ENCODE peak calls at places on chromosomes 1 and 21, in four cellular contexts. One of them, this sample, is unnamed.

GRCh38 chr1:11400567-11400966 is 78.4 kb upstream of the DISP3 start:
- DNase-seq in WTC11: no peak
- DNase-seq in HepG2: no peak
- DNase-seq in K562: no peak
- DNase-seq in this sample: no peak

GRCh38 chr1:4430406-4431404 is 223.7 kb upstream of the AJAP1 start:
- DNase-seq in K562: no peak
- DNase-seq in WTC11: no peak
- DNase-seq in HepG2: no peak
- DNase-seq in this sample: no peak

GRCh38 chr1:235266967-235267366 is 61.0 kb downstream of the ARID4B start:
- DNase-seq in K562: no peak
- DNase-seq in HepG2: no peak
- DNase-seq in WTC11: no peak
- DNase-seq in this sample: no peak

GRCh38 chr1:211648980-211649934 is 26.2 kb downstream of the NEK2 start:
- DNase-seq in K562: peak; percentile 65
- DNase-seq in WTC11: peak; percentile 47
- DNase-seq in HepG2: peak; percentile 68
- DNase-seq in this sample: peak; percentile 55

GRCh38 chr1:28955930-28956552 is 41.7 kb downstream of the EPB41 start:
- DNase-seq in HepG2: no peak
- DNase-seq in WTC11: no peak
- DNase-seq in K562: no peak
- DNase-seq in this sample: no peak

GRCh38 chr1:201508809-201509208 is 1.9 kb upstream of the CSRP1 start:
- DNase-seq in WTC11: no peak
- DNase-seq in K562: no peak
- DNase-seq in HepG2: no peak
- DNase-seq in this sample: no peak

GRCh38 chr1:54302549-54302948 is 102.6 kb downstream of the MRPL37 start:
- DNase-seq in HepG2: no peak
- DNase-seq in WTC11: no peak
- DNase-seq in K562: no peak
- DNase-seq in this sample: no peak

GRCh38 chr1:232705815-232706575 is 76.1 kb upstream of the SIPA1L2 start:
- DNase-seq in WTC11: no peak
- DNase-seq in K562: no peak
- DNase-seq in HepG2: no peak
- DNase-seq in this sample: no peak

GRCh38 chr1:46530311-46530710 is 21.1 kb downstream of the KNCN start:
- DNase-seq in WTC11: no peak
- DNase-seq in HepG2: no peak
- DNase-seq in K562: no peak
- DNase-seq in this sample: no peak

GRCh38 chr21:36700961-36701911 is 2.3 kb downstream of the SIM2 start:
- DNase-seq in HepG2: no peak
- DNase-seq in WTC11: peak; percentile 52
- DNase-seq in K562: peak; percentile 12
- DNase-seq in this sample: no peak

GRCh38 chr1:172135923-172136610 is 284.4 kb upstream of the C1orf105 start:
- DNase-seq in K562: no peak
- DNase-seq in WTC11: no peak
- DNase-seq in HepG2: no peak
- DNase-seq in this sample: no peak

GRCh38 chr1:59183918-59184317 is 113.0 kb upstream of the FGGY start:
- DNase-seq in K562: no peak
- DNase-seq in WTC11: no peak
- DNase-seq in HepG2: peak; percentile 60
- DNase-seq in this sample: no peak

GRCh38 chr1:210464519-210465039 is 135.9 kb downstream of the HHAT start:
- DNase-seq in WTC11: no peak
- DNase-seq in HepG2: no peak
- DNase-seq in K562: no peak
- DNase-seq in this sample: peak; percentile 5

GRCh38 chr1:44355582-44356305 is 687 bp upstream of the ERI3 start:
- DNase-seq in WTC11: no peak
- DNase-seq in HepG2: no peak
- DNase-seq in K562: no peak
- DNase-seq in this sample: no peak

GRCh38 chr1:153790996-153791855 is 16.0 kb downstream of the SLC27A3 start:
- DNase-seq in WTC11: no peak
- DNase-seq in K562: no peak
- DNase-seq in HepG2: no peak
- DNase-seq in this sample: no peak

GRCh38 chr1:79262745-79263258 is 256.3 kb upstream of the ADGRL4 start:
- DNase-seq in HepG2: no peak
- DNase-seq in WTC11: no peak
- DNase-seq in K562: no peak
- DNase-seq in this sample: no peak

GRCh38 chr1:170309389-170310013 is 163.7 kb downstream of the NTMT2 start:
- DNase-seq in K562: no peak
- DNase-seq in HepG2: no peak
- DNase-seq in WTC11: no peak
- DNase-seq in this sample: no peak
- TF ChIP-seq HMGXB4 in K562: no peak
- TF ChIP-seq HMGXB4 in HepG2: no peak
- TF ChIP-seq HMGXB4 in WTC11: no peak
- TF ChIP-seq HMGXB4 in this sample: no peak

GRCh38 chr1:74674278-74675048 is 871 bp upstream of the ERICH3 start:
- DNase-seq in HepG2: no peak
- DNase-seq in K562: no peak
- DNase-seq in WTC11: peak; percentile 17
- DNase-seq in this sample: no peak

DNA sequence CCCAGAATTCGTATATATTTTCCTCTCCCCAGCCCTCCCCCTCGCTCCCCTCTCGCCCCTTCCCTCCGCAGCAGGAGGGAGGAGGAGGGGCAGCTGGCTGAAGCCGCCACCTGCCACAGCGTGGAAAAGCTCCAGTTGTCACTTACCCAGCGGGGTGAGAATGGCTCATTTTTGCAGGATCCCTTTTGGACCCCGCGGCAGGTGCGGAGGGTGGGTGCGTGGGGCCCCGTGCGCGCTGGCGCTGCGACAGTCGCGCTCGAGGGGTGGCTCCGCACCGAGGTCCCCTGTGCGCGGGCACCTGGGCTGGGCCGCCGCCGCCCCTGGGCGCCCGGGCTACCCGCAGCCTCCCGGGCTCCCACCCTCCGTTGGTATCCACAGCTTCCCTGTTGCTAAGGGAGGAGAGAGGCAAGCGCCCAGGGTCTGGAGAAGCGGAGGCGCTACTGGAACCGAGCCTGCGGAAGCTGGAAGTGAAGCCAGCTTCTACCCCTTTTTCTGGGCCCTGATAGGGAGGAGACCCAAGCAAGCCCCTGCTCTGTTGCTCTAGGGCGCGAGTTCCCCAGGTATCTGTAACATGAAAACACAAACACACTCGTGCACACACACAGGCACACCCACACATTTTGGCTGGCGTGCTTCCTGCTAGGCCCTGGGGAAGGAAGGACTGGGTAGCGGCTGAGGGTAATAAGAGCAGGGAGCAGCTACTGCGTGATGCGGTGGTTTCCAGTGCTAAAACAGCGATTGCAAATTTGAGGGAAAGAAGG is at the start of gene ERICH3:
- DNase-seq in HepG2: no peak
- DNase-seq in WTC11: peak; percentile 39
- DNase-seq in K562: no peak
- DNase-seq in this sample: no peak
- TF ChIP-seq HMGXB4 in HepG2: no peak
- TF ChIP-seq HMGXB4 in WTC11: no peak
- TF ChIP-seq HMGXB4 in K562: no peak
- TF ChIP-seq HMGXB4 in this sample: no peak

DNA sequence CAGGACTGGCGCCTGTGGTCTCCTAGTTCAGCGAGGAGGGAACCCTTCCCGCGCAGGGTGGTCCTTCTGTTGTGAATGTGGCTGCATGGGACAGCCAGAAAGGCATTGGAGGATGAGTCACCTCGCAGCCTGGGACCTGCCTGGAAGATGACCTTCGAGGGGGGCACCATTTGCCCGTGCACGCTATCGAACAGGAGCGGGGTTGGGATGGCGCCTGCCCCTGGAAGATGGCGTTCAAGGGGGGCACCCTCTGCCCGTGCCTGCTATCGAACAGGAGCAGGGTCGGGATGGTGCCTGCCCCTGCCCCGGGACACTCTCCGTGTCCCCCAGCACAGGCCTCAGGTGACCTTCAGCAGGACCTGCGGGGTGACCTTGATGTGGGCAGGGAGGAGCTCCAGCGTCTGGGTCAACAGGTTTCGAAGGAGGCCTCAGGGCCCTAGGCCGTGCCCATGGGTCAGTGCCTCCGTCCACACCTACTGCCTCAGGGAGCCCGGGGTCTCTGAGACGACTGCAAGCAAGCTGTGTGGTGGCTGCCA is 1.7 kb upstream of the ACTRT2 start:
- DNase-seq in K562: no peak
- DNase-seq in HepG2: no peak
- DNase-seq in WTC11: no peak
- DNase-seq in this sample: no peak
- TF ChIP-seq HMGXB4 in K562: no peak
- TF ChIP-seq HMGXB4 in HepG2: no peak
- TF ChIP-seq HMGXB4 in WTC11: no peak
- TF ChIP-seq HMGXB4 in this sample: no peak

DNA sequence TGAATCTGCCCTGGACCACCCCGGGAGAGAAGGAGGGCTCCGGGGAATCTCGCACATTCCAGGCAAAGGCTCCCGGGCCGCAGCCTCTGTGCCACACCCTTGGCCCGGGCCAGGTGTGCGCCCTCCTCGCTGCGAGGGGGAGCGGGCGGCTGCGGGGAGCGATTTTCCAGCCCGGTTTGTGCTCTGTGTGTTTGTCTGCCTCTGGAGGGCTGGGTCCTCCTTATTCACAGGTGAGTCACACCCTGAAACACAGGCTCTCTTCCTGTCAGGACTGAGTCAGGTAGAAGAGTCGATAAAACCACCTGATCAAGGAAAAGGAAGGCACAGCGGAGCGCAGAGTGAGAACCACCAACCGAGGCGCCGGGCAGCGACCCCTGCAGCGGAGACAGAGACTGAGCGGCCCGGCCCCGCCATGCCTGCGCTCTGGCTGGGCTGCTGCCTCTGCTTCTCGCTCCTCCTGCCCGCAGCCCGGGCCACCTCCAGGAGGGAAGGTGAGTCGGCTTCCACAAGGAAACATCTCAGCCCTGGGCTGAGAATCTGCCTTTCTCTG is at the start of gene LAMC2:
- DNase-seq in WTC11: peak; percentile 83
- DNase-seq in HepG2: no peak
- DNase-seq in K562: no peak
- DNase-seq in this sample: peak; percentile 73
- TF ChIP-seq HMGXB4 in WTC11: peak; percentile 95
- TF ChIP-seq HMGXB4 in HepG2: no peak
- TF ChIP-seq HMGXB4 in K562: no peak
- TF ChIP-seq HMGXB4 in this sample: no peak

DNA sequence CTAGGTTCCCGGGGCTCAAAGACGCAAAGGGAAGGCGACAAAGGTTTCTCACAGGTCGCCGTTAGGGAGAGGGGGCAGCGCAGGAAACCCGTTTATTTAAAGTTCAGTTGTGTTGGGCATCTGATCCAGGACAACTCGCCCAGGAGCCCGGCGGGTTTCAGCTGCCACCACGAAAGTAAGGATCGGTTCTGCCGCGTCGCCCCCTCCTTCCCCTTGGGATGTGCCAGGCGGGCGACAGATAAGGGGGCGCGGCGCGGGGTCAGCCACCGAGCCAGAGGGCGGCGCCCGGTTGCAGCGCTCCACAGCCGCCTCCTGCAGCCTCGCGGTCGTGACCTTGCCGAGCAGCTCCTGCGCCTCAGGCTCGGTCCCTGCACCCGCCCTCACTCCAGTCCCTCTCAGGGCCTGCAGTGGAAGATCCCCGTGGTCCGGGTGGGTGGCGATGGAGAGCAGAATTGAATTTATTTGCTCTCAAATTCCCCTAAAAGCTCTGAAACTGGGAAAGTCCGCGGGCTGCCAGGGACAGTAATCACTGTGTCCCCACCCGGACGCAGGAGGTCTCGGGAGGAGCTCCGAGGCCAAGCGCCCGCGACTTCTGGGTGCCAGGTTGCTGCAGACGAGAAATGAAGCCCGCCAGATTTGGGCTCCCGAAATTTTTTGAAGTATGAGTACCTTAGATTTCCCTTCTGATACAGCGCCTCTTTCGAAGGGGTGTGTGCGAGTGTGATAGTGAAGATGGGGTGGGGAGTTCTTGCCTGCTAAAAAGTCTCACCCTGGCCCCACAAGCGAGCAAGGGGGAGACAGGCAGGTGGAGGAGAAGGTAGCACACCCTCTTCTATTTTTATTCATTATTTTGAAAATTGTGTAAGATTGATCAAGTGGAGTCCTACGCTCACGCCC is 28.4 kb upstream of the NFIA start:
- DNase-seq in K562: peak; percentile 72
- DNase-seq in HepG2: no peak
- DNase-seq in WTC11: peak; percentile 55
- DNase-seq in this sample: no peak
- TF ChIP-seq HMGXB4 in K562: no peak
- TF ChIP-seq HMGXB4 in HepG2: peak; percentile 38
- TF ChIP-seq HMGXB4 in WTC11: no peak
- TF ChIP-seq HMGXB4 in this sample: no peak

This sample was measured in A549.